ENCODE peak calls at places on chromosomes 1 and 21, in four cellular contexts. A, Y, O and L are unnamed samples.

GRCh38 chr21:36478207-36478701 is 1.7 kb downstream of the CLDN14 start:
- DNase-seq in A (no peak), Y (peak), O (no peak), L (no peak)

GRCh38 chr1:224435318-224435763 is 744 bp upstream of the WDR26 start:
- DNase-seq in A (no peak), Y (peak), O (no peak), L (no peak)

GRCh38 chr1:159900086-159900680 is at the start of gene CFAP45:
- DNase-seq in A (no peak), Y (no peak), O (peak), L (peak)

GRCh38 chr1:185293967-185294542 is 23.0 kb downstream of the IVNS1ABP start:
- DNase-seq in A (no peak), Y (no peak), O (no peak), L (no peak)

GRCh38 chr1:93816970-93817738 is 61.9 kb downstream of the DNTTIP2 start:
- DNase-seq in A (no peak), Y (peak), O (no peak), L (no peak)

GRCh38 chr1:48676822-48677221 is 99.9 kb downstream of the BEND5 start:
- DNase-seq in A (no peak), Y (no peak), O (no peak), L (no peak)

GRCh38 chr1:169877800-169878491 is 15.8 kb downstream of the SCYL3 start:
- DNase-seq in A (no peak), Y (no peak), O (no peak), L (no peak)

GRCh38 chr1:63054184-63054583 is 268.2 kb upstream of the FOXD3 start:
- DNase-seq in A (no peak), Y (no peak), O (no peak), L (no peak)

GRCh38 chr1:50852889-50853288 is 107.2 kb downstream of the FAF1 start:
- DNase-seq in A (no peak), Y (no peak), O (peak), L (no peak)

GRCh38 chr21:42845296-42845965 is 33.9 kb downstream of the WDR4 start:
- DNase-seq in A (no peak), Y (no peak), O (no peak), L (no peak)

GRCh38 chr1:219837994-219838294 is 90.4 kb downstream of the SLC30A10 start:
- DNase-seq in A (no peak), Y (no peak), O (no peak), L (no peak)